ENCODE peak calls at places on chromosomes 16 and 17, in ten cellular contexts. C is GM18507; P is fibroblast of villous mesenchyme; R is upper lobe of right lung; J is CD8-positive, alpha-beta memory T cell; T is omental fat pad; H is EL; N is progenitor cell of endocrine pancreas; F is HS-27A; V is NCI-H2081. M is an unnamed sample.

GRCh38 chr16:71499775-71500364 is 10.7 kb upstream of the ZNF19 start:
- DNase-seq in C (peak), P (peak), R (no peak), J (peak), T (no peak), H (peak), N (peak), F (no peak), V (peak), M (peak)

GRCh38 chr17:929547-929946 is 50.0 kb downstream of the NXN start:
- DNase-seq in C (no peak), P (peak), R (no peak), J (no peak), T (no peak), H (no peak), N (no peak), F (no peak), V (no peak), M (no peak)

GRCh38 chr16:89350701-89351380 is 133.3 kb downstream of the ZNF778 start:
- DNase-seq in C (no peak), P (no peak), R (peak), J (no peak), T (no peak), H (no peak), N (no peak), F (no peak), V (no peak), M (no peak)

GRCh38 chr17:14471052-14471451 is 170.2 kb downstream of the HS3ST3B1 start:
- DNase-seq in C (no peak), P (peak), R (no peak), J (no peak), T (no peak), H (peak), N (no peak), F (peak), V (no peak), M (no peak)

GRCh38 chr17:75152523-75152922 is 1.8 kb downstream of the JPT1 start:
- DNase-seq in C (no peak), P (peak), R (no peak), J (no peak), T (no peak), H (no peak), N (no peak), F (no peak), V (no peak), M (no peak)

GRCh38 chr17:37092041-37092440 is 143.3 kb downstream of the AATF start:
- DNase-seq in C (no peak), P (no peak), R (no peak), J (no peak), T (no peak), H (no peak), N (no peak), F (no peak), V (no peak), M (no peak)

GRCh38 chr17:64683791-64684190 is 21.7 kb upstream of the SMURF2 start:
- DNase-seq in C (no peak), P (no peak), R (no peak), J (no peak), T (no peak), H (peak), N (no peak), F (no peak), V (no peak), M (no peak)

GRCh38 chr17:43694081-43694870 is 32.6 kb upstream of the MEOX1 start:
- DNase-seq in C (peak), P (peak), R (peak), J (peak), T (peak), H (peak), N (peak), F (peak), V (peak), M (peak)

GRCh38 chr17:19391432-19391831 is 4.4 kb upstream of the MFAP4 start:
- DNase-seq in C (no peak), P (no peak), R (no peak), J (no peak), T (no peak), H (no peak), N (no peak), F (no peak), V (no peak), M (no peak)

GRCh38 chr17:78532922-78533640 is 44.1 kb downstream of the DNAH17 start:
- DNase-seq in C (no peak), P (peak), R (peak), J (no peak), T (no peak), H (peak), N (no peak), F (no peak), V (no peak), M (no peak)

GRCh38 chr17:7113273-7114071 is 1.1 kb downstream of the ASGR2 start:
- DNase-seq in C (no peak), P (no peak), R (no peak), J (no peak), T (no peak), H (no peak), N (no peak), F (no peak), V (no peak), M (no peak)

GRCh38 chr16:23826528-23827244 is 9.1 kb upstream of the PRKCB start:
- DNase-seq in C (peak), P (no peak), R (no peak), J (peak), T (no peak), H (no peak), N (no peak), F (no peak), V (no peak), M (no peak)

GRCh38 chr16:74611721-74612120 is 4.8 kb upstream of the GLG1 start:
- DNase-seq in C (no peak), P (peak), R (no peak), J (no peak), T (no peak), H (peak), N (no peak), F (no peak), V (no peak), M (no peak)

GRCh38 chr17:63546308-63547082 is 3.8 kb upstream of the DCAF7 start:
- DNase-seq in C (no peak), P (no peak), R (peak), J (no peak), T (no peak), H (no peak), N (no peak), F (no peak), V (no peak), M (no peak)

GRCh38 chr16:30731411-30731810 is 16.8 kb upstream of the PHKG2 start:
- DNase-seq in C (no peak), P (no peak), R (no peak), J (no peak), T (no peak), H (no peak), N (no peak), F (no peak), V (no peak), M (peak)

GRCh38 chr17:4110152-4110551 is 32.7 kb downstream of the ZZEF1 start:
- DNase-seq in C (no peak), P (peak), R (no peak), J (no peak), T (no peak), H (peak), N (no peak), F (no peak), V (no peak), M (no peak)

GRCh38 chr16:27982184-27982583 is 81.3 kb downstream of the GSG1L start:
- DNase-seq in C (no peak), P (no peak), R (peak), J (no peak), T (no peak), H (no peak), N (no peak), F (no peak), V (no peak), M (no peak)

GRCh38 chr16:56119138-56119537 is 72.2 kb upstream of the GNAO1 start:
- DNase-seq in C (no peak), P (no peak), R (no peak), J (no peak), T (no peak), H (no peak), N (no peak), F (no peak), V (no peak), M (no peak)

GRCh38 chr16:983044-984030 is 1.8 kb downstream of the SOX8 start:
- DNase-seq in C (no peak), P (no peak), R (no peak), J (no peak), T (no peak), H (no peak), N (no peak), F (no peak), V (no peak), M (no peak)

GRCh38 chr16:70693231-70693671 is 7.4 kb upstream of the MTSS2 start:
- DNase-seq in C (no peak), P (peak), R (no peak), J (no peak), T (no peak), H (no peak), N (no peak), F (no peak), V (no peak), M (no peak)

GRCh38 chr16:56013962-56014552 is 138.9 kb upstream of the CES5A start:
- DNase-seq in C (no peak), P (peak), R (peak), J (no peak), T (no peak), H (peak), N (peak), F (no peak), V (no peak), M (no peak)

GRCh38 chr17:41464682-41465081 is 2.5 kb downstream of the KRT32 start:
- DNase-seq in C (no peak), P (peak), R (no peak), J (no peak), T (peak), H (peak), N (no peak), F (peak), V (peak), M (no peak)

GRCh38 chr17:33970271-33970670 is 284.8 kb upstream of the CCL2 start:
- DNase-seq in C (no peak), P (no peak), R (no peak), J (no peak), T (no peak), H (no peak), N (no peak), F (no peak), V (no peak), M (no peak)

GRCh38 chr16:69709456-69710084 is 16.8 kb downstream of the NQO1 start:
- DNase-seq in C (peak), P (peak), R (no peak), J (peak), T (no peak), H (peak), N (no peak), F (peak), V (peak), M (no peak)

GRCh38 chr17:1147664-1148063 is 32.1 kb downstream of the ABR start:
- DNase-seq in C (no peak), P (peak), R (no peak), J (no peak), T (no peak), H (peak), N (no peak), F (no peak), V (peak), M (no peak)

GRCh38 chr16:67842509-67843342 is 606 bp downstream of the THAP11 start:
- DNase-seq in C (no peak), P (peak), R (peak), J (peak), T (no peak), H (peak), N (peak), F (no peak), V (peak), M (peak)

GRCh38 chr17:47315451-47316266 is 8.1 kb upstream of the EFCAB13 start:
- DNase-seq in C (peak), P (peak), R (no peak), J (peak), T (no peak), H (peak), N (no peak), F (peak), V (peak), M (peak)

GRCh38 chr17:74282587-74283370 is 8.7 kb downstream of the DNAI2 start:
- DNase-seq in C (no peak), P (peak), R (no peak), J (peak), T (no peak), H (no peak), N (no peak), F (no peak), V (no peak), M (peak)

GRCh38 chr16:85661131-85662035 is 27.4 kb downstream of the GINS2 start:
- DNase-seq in C (no peak), P (no peak), R (peak), J (no peak), T (no peak), H (no peak), N (no peak), F (no peak), V (no peak), M (no peak)

GRCh38 chr16:85173981-85174751 is 61.9 kb upstream of the CIBAR2 start:
- DNase-seq in C (no peak), P (peak), R (no peak), J (no peak), T (no peak), H (peak), N (no peak), F (peak), V (peak), M (no peak)

M was measured in CD4-positive, CD25-positive, alpha-beta regulatory T cell.